ENCODE peak calls at places on chromosomes 16 and 17, in seven cellular contexts. G, Q, M, V, A, U and Z are unnamed samples.

GRCh38 chr16:21656795-21657768 is 4.7 kb upstream of the IGSF6 start:
- DNase-seq in G (no peak), Q (no peak), M (peak), V (no peak), A (peak), U (peak), Z (peak)

GRCh38 chr16:4982056-4982867 is 24.1 kb downstream of the SEC14L5 start:
- DNase-seq in G (no peak), Q (no peak), M (no peak), V (no peak), A (no peak), U (no peak), Z (no peak)

GRCh38 chr17:40174528-40174927 is 2.7 kb upstream of the RAPGEFL1 start:
- DNase-seq in G (no peak), Q (no peak), M (no peak), V (no peak), A (no peak), U (no peak), Z (no peak)

GRCh38 chr16:83272843-83273242 is 534.9 kb upstream of the HSBP1 start:
- DNase-seq in G (no peak), Q (no peak), M (no peak), V (no peak), A (no peak), U (no peak), Z (no peak)

GRCh38 chr16:75176926-75177325 is 28.6 kb downstream of the ZFP1 start:
- DNase-seq in G (no peak), Q (no peak), M (no peak), V (no peak), A (no peak), U (no peak), Z (no peak)

GRCh38 chr17:19010729-19011505 is 6.4 kb upstream of the FAM83G start:
- DNase-seq in G (no peak), Q (no peak), M (peak), V (no peak), A (peak), U (peak), Z (peak)

GRCh38 chr16:49780436-49780835 is 75.5 kb downstream of the ZNF423 start:
- DNase-seq in G (no peak), Q (no peak), M (no peak), V (no peak), A (no peak), U (no peak), Z (no peak)

GRCh38 chr16:66432429-66432828 is 5.3 kb downstream of the BEAN1 start:
- DNase-seq in G (no peak), Q (no peak), M (no peak), V (no peak), A (no peak), U (no peak), Z (no peak)

GRCh38 chr16:9092282-9092962 is 978 bp downstream of the HAPSTR1 start:
- DNase-seq in G (peak), Q (peak), M (peak), V (no peak), A (no peak), U (no peak), Z (no peak)

GRCh38 chr16:27232061-27232841 is 28.9 kb downstream of the KDM8 start:
- DNase-seq in G (no peak), Q (peak), M (peak), V (no peak), A (peak), U (no peak), Z (no peak)

GRCh38 chr16:71367243-71367976 is 8.9 kb downstream of the CALB2 start:
- DNase-seq in G (no peak), Q (no peak), M (peak), V (no peak), A (peak), U (peak), Z (peak)

GRCh38 chr17:57948555-57949420 is 6.4 kb downstream of the CUEDC1 start:
- DNase-seq in G (no peak), Q (no peak), M (no peak), V (no peak), A (peak), U (peak), Z (peak)

GRCh38 chr17:14061666-14062560 is 7.4 kb upstream of the COX10 start:
- DNase-seq in G (peak), Q (peak), M (no peak), V (no peak), A (peak), U (peak), Z (peak)

GRCh38 chr16:75265911-75266701 is 14.7 kb upstream of the BCAR1 start:
- DNase-seq in G (no peak), Q (peak), M (peak), V (no peak), A (peak), U (peak), Z (peak)

GRCh38 chr17:59800530-59800942 is 92.2 kb downstream of the TUBD1 start:
- DNase-seq in G (no peak), Q (no peak), M (no peak), V (no peak), A (no peak), U (peak), Z (peak)

GRCh38 chr16:4942481-4942880 is 5.5 kb upstream of the PPL start:
- DNase-seq in G (no peak), Q (no peak), M (no peak), V (no peak), A (no peak), U (no peak), Z (no peak)

GRCh38 chr17:34154916-34155730 is 100.0 kb upstream of the CCL2 start:
- DNase-seq in G (no peak), Q (no peak), M (no peak), V (no peak), A (no peak), U (no peak), Z (no peak)

GRCh38 chr16:492211-492875 is 35.2 kb upstream of the CAPN15 start:
- DNase-seq in G (no peak), Q (no peak), M (no peak), V (no peak), A (no peak), U (no peak), Z (no peak)

GRCh38 chr16:29007865-29008593 is 23.2 kb downstream of the LAT start:
- DNase-seq in G (no peak), Q (no peak), M (no peak), V (no peak), A (peak), U (peak), Z (peak)

GRCh38 chr16:15542261-15542660 is 100.7 kb downstream of the MARF1 start:
- DNase-seq in G (no peak), Q (no peak), M (no peak), V (no peak), A (no peak), U (no peak), Z (no peak)

GRCh38 chr16:89842471-89843408 is 14.5 kb downstream of the SPIRE2 start:
- DNase-seq in G (no peak), Q (no peak), M (no peak), V (no peak), A (peak), U (peak), Z (peak)

GRCh38 chr17:65794572-65794971 is 233.1 kb upstream of the AXIN2 start:
- DNase-seq in G (no peak), Q (no peak), M (peak), V (no peak), A (peak), U (peak), Z (peak)

GRCh38 chr16:88885693-88886253 is 19.3 kb upstream of the PABPN1L start:
- DNase-seq in G (no peak), Q (no peak), M (no peak), V (no peak), A (no peak), U (no peak), Z (no peak)

GRCh38 chr17:80789356-80789902 is 202.2 kb upstream of the CHMP6 start:
- DNase-seq in G (peak), Q (peak), M (no peak), V (no peak), A (peak), U (peak), Z (peak)

GRCh38 chr17:82888583-82889495 is 49.0 kb upstream of the ZNF750 start:
- DNase-seq in G (no peak), Q (peak), M (peak), V (no peak), A (no peak), U (no peak), Z (no peak)

GRCh38 chr17:13337864-13338371 is 263.8 kb downstream of the HS3ST3A1 start:
- DNase-seq in G (no peak), Q (no peak), M (peak), V (no peak), A (peak), U (peak), Z (peak)

GRCh38 chr16:17224859-17225258 is 245.9 kb downstream of the XYLT1 start:
- DNase-seq in G (peak), Q (peak), M (peak), V (no peak), A (peak), U (peak), Z (peak)

GRCh38 chr17:10046786-10047609 is 141.9 kb upstream of the RCVRN start:
- DNase-seq in G (no peak), Q (no peak), M (no peak), V (no peak), A (no peak), U (no peak), Z (no peak)

GRCh38 chr16:57649846-57650245 is 18.3 kb upstream of the ADGRG3 start:
- DNase-seq in G (no peak), Q (no peak), M (no peak), V (no peak), A (no peak), U (no peak), Z (no peak)

GRCh38 chr17:49146620-49147306 is 14.2 kb downstream of the B4GALNT2 start:
- DNase-seq in G (no peak), Q (no peak), M (no peak), V (no peak), A (peak), U (peak), Z (peak)

GRCh38 chr17:57288753-57289121 is 32.4 kb downstream of the MSI2 start:
- DNase-seq in G (no peak), Q (no peak), M (no peak), V (no peak), A (no peak), U (no peak), Z (no peak)

GRCh38 chr16:50227665-50228064 is 38.7 kb upstream of the ADCY7 start:
- DNase-seq in G (no peak), Q (no peak), M (no peak), V (no peak), A (no peak), U (no peak), Z (no peak)

GRCh38 chr17:7740481-7741001 is 23.0 kb downstream of the DNAH2 start:
- DNase-seq in G (no peak), Q (no peak), M (no peak), V (no peak), A (no peak), U (no peak), Z (no peak)

GRCh38 chr16:1430214-1430758 is 592 bp upstream of the PERCC1 start:
- DNase-seq in G (no peak), Q (no peak), M (no peak), V (no peak), A (no peak), U (no peak), Z (no peak)

GRCh38 chr17:38735161-38735997 is 5.2 kb downstream of the CISD3 start:
- DNase-seq in G (no peak), Q (peak), M (peak), V (no peak), A (peak), U (no peak), Z (no peak)

GRCh38 chr17:7263071-7263800 is 958 bp upstream of the CLDN7 start:
- DNase-seq in G (no peak), Q (peak), M (peak), V (no peak), A (no peak), U (no peak), Z (no peak)

GRCh38 chr17:21573961-21574610 is 118.2 kb upstream of the KCNJ18 start:
- DNase-seq in G (peak), Q (peak), M (peak), V (no peak), A (peak), U (peak), Z (peak)
- H3K4me3 ChIP-seq in G (peak), Q (peak), M (peak), V (peak), A (peak), U (no peak), Z (peak)

GRCh38 chr16:47043200-47043599 is 69.7 kb upstream of the DNAJA2 start:
- DNase-seq in G (no peak), Q (no peak), M (no peak), V (no peak), A (no peak), U (no peak), Z (no peak)
- TF ChIP-seq CTCF in G (no peak), Q (no peak), M (no peak), V (no peak), A (no peak), U (no peak), Z (no peak)

DNA sequence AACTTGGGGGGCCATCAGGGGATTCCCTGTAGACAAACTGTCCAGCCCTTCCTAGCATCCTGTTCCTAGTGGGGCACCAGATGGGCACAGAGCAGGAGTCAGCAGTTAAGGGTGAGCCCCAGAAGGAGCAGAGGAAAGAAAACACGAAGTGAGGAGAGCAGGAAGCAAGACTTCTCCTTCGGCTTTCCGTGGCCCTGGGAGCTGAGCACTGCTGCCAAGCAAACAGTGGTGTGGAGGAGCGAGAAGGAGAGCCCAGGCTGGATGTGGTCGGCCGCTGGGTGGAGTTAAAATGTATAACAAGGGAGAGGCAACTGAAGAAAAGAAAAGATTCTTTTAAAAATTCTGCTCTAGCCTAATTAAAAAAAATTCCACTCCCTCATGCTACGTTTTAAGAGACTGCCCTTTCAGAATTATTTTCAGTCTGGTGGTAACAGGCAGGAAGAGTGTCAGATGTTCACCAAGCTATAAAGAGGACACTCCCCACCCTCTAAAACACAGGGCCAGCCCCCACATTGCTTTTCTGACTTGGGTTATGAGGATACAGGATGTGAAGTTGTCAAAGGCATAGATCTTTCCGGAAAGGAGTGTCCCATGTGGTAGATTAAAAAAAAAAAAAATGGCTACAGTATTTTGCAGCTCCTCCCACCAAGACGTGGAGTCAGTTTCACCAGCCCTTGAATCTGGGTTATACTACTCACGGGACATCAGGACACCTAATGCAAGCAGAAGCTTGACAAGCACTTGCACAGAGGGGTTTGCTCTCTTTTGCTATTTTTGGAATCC is 74.9 kb upstream of the ZFHX3 start:
- DNase-seq in G (no peak), Q (peak), M (no peak), V (no peak), A (peak), U (no peak), Z (peak)
- H3K4me3 ChIP-seq in G (no peak), Q (no peak), M (no peak), V (no peak), A (no peak), U (no peak), Z (no peak)

DNA sequence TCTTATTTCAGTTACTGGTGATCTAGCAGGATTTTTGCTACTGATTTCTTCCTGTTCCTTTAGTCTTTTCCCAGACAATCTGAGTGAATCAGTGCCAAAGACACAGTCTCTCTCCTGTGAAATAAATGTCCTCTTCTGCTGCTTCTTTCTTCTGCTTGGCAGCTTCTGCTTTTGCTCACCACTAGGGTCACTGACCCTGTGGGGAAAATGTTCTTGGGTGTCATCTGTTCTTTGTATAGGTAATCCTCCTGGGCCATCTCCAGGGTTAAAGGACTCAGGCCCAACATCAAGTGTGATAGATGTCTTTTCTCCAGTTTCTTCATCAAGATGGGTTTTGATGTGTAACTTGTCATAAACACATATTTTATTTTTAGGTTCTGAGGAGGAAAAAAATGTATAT is 5.2 kb downstream of the PALB2 start:
- DNase-seq in G (no peak), Q (no peak), M (no peak), V (no peak), A (no peak), U (no peak), Z (peak)
- TF ChIP-seq CTCF in G (no peak), Q (no peak), M (no peak), V (no peak), A (no peak), U (no peak), Z (no peak)

GRCh38 chr17:41785091-41785875 is 1.2 kb downstream of the JUP start:
- DNase-seq in G (no peak), Q (no peak), M (peak), V (no peak), A (peak), U (peak), Z (no peak)
- H3K4me3 ChIP-seq in G (peak), Q (peak), M (peak), V (peak), A (peak), U (peak), Z (peak)

GRCh38 chr16:87713469-87714229 is 52.1 kb downstream of the KLHDC4 start:
- DNase-seq in G (no peak), Q (no peak), M (no peak), V (no peak), A (no peak), U (no peak), Z (no peak)
- TF ChIP-seq CTCF in G (no peak), Q (no peak), M (no peak), V (no peak), A (no peak), U (no peak), Z (no peak)

DNA sequence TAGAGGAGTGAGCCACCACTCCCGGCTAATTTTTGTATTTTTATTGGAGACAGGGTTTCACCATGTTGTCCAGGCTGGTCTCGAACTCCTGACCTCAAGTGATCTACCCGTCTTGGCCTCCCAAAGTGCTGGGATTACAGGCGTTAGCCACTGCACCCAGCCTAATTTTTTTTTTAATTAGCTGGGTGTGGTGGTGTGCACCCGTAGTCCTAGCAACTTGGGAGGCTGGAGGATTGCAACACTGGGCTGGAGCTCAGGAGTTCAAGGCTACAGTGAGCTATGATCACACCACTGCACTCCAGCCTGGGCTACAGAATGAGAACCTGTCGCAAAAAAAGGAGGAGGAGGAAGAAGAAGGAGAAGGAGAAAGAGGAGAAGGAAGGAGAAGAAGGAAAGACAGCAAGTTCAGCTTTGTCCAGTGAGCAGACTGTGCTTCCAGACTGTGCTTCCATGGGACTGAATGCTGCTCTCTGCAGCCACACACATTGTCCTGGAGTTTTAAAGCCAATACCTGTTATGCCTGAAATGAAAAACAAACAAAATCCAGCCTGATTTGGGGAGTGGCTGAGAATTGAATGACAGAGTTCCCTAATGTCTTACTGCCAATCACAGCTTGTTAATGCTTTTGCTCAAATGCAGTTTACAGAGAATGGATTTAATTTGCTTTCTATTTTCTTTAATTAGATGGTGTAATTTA is 2.8 kb upstream of the TNFRSF13B start:
- DNase-seq in G (no peak), Q (no peak), M (no peak), V (no peak), A (no peak), U (no peak), Z (no peak)
- H3K4me3 ChIP-seq in G (no peak), Q (no peak), M (no peak), V (no peak), A (no peak), U (no peak), Z (no peak)

GRCh38 chr16:85828166-85828565 is 28.7 kb downstream of the COX4I1 start:
- DNase-seq in G (no peak), Q (no peak), M (no peak), V (no peak), A (no peak), U (no peak), Z (no peak)

GRCh38 chr16:85826686-85827247 is 27.3 kb downstream of the COX4I1 start:
- DNase-seq in G (no peak), Q (no peak), M (no peak), V (no peak), A (no peak), U (no peak), Z (no peak)

GRCh38 chr16:85824161-85825135 is 25.0 kb downstream of the COX4I1 start:
- DNase-seq in G (no peak), Q (no peak), M (no peak), V (no peak), A (no peak), U (no peak), Z (no peak)

GRCh38 chr16:85823328-85823920 is 23.9 kb downstream of the COX4I1 start:
- DNase-seq in G (no peak), Q (no peak), M (no peak), V (no peak), A (no peak), U (no peak), Z (no peak)

DNA sequence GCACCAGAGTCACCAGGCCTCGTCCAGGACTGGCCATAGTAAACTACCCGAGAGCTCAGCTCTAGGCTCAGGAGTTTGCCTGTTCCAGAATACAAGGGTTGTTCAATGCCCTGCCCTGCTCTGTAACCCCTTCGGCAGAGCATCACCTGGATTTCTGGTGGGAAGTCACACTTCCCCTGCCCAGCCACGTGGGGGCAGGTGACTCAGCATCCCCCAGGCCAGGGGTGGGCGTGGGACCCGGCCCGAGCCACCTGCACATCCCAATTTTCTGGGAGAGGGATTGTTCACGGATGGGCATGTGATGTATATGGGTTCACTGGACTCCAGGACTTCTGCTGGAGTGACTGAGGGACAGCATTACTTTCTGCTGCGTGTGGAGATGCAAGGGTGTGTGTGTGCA is 25.8 kb downstream of the COX4I1 start:
- DNase-seq in G (no peak), Q (no peak), M (no peak), V (no peak), A (no peak), U (no peak), Z (no peak)
- TF ChIP-seq CTCF in G (no peak), Q (no peak), M (no peak), V (no peak), A (no peak), U (no peak), Z (no peak)

GRCh38 chr16:2784536-2785100 is 2.7 kb downstream of the PRSS33 start:
- DNase-seq in G (no peak), Q (peak), M (no peak), V (no peak), A (no peak), U (no peak), Z (no peak)
- H3K4me3 ChIP-seq in G (no peak), Q (no peak), M (no peak), V (peak), A (no peak), U (no peak), Z (no peak)